ENCODE peak calls at places on chromosomes 3 and 15, in ten cellular contexts. X, Y, R, J, M, D, H, B, U and W are unnamed samples.

GRCh38 chr3:130787422-130788068 is 40.9 kb upstream of the PIK3R4 start:
- DNase-seq in U (no peak), J (no peak), R (no peak), X (no peak), Y (peak; percentile 77), M (no peak), B (no peak), H (no peak), D (no peak), W (peak; percentile 39)

GRCh38 chr15:83210619-83211018 is 3.0 kb upstream of the HDGFL3 start:
- DNase-seq in M (no peak), J (no peak), B (no peak), R (no peak), U (peak; percentile 12), H (no peak), X (no peak), Y (peak; percentile 29), D (no peak), W (no peak)

GRCh38 chr3:117962750-117963149 is 1071.9 kb downstream of the IGSF11 start:
- DNase-seq in J (no peak), M (no peak), B (no peak), H (no peak), X (no peak), R (no peak), Y (no peak), U (peak; percentile 7), D (no peak), W (no peak)

GRCh38 chr3:112813723-112814171 is 32.9 kb downstream of the CD200R1L start:
- DNase-seq in H (peak; percentile 58), X (no peak), Y (no peak), B (no peak), J (no peak), U (no peak), M (no peak), R (no peak), D (peak; percentile 21), W (no peak)

GRCh38 chr15:31468911-31469800 is 142.5 kb downstream of the KLF13 start:
- DNase-seq in Y (no peak), B (no peak), X (no peak), M (no peak), H (no peak), J (no peak), R (no peak), U (no peak), D (no peak), W (no peak)

GRCh38 chr3:107404727-107405519 is 27.7 kb downstream of the CCDC54 start:
- DNase-seq in H (peak; percentile 35), B (no peak), R (no peak), Y (no peak), D (no peak), M (peak; percentile 4), U (peak; percentile 61), J (no peak), X (no peak), W (no peak)

GRCh38 chr3:23913873-23914743 is 2.7 kb downstream of the NKIRAS1 start:
- DNase-seq in B (no peak), M (no peak), U (no peak), X (no peak), R (no peak), Y (no peak), D (no peak), H (no peak), J (no peak), W (no peak)

GRCh38 chr3:110384601-110385000 is 687.0 kb upstream of the NECTIN3 start:
- DNase-seq in Y (no peak), M (no peak), U (peak; percentile 25), B (no peak), J (no peak), H (peak; percentile 24), D (no peak), X (no peak), R (no peak), W (no peak)

GRCh38 chr15:34436126-34436955 is 1.3 kb downstream of the GOLGA8A start:
- DNase-seq in B (peak; percentile 43), U (no peak), Y (no peak), M (no peak), J (no peak), X (no peak), D (no peak), H (no peak), R (no peak), W (no peak)

GRCh38 chr15:79117442-79118204 is 27.0 kb upstream of the RASGRF1 start:
- DNase-seq in D (no peak), J (no peak), X (no peak), U (no peak), Y (no peak), M (no peak), H (no peak), R (no peak), B (no peak), W (no peak)

GRCh38 chr3:148950806-148951205 is 40.5 kb upstream of the GYG1 start:
- DNase-seq in H (no peak), R (peak; percentile 13), U (no peak), B (no peak), M (peak; percentile 6), Y (no peak), X (no peak), D (no peak), J (no peak), W (no peak)